ENCODE peak calls at places on chromosomes 16 and 17, in four cellular contexts. C is retina; Q is IMR-90; A is activated naive CD4-positive, alpha-beta T cell. E is an unnamed sample.

GRCh38 chr17:73156166-73156840 is 8.5 kb upstream of the SSTR2 start:
- DNase-seq in C (peak), Q (peak), A (no peak), E (peak)

GRCh38 chr17:43517615-43518386 is 28.3 kb downstream of the ETV4 start:
- DNase-seq in A (no peak), C (no peak), Q (peak), E (no peak)

GRCh38 chr16:70706948-70707465 is 21.2 kb upstream of the MTSS2 start:
- DNase-seq in A (no peak), Q (peak), C (peak), E (peak)

GRCh38 chr17:76132574-76133338 is 8.3 kb downstream of the FOXJ1 start:
- DNase-seq in Q (no peak), A (no peak), C (no peak), E (no peak)

GRCh38 chr16:79431923-79432322 is 168.6 kb downstream of the MAF start:
- DNase-seq in C (no peak), A (no peak), Q (no peak), E (no peak)

GRCh38 chr17:77607606-77608005 is 350.9 kb upstream of the TNRC6C start:
- DNase-seq in A (no peak), Q (no peak), C (no peak), E (no peak)

GRCh38 chr17:17315142-17315821 is 12.1 kb downstream of the NT5M start:
- DNase-seq in C (no peak), Q (no peak), A (no peak), E (no peak)

GRCh38 chr17:2634361-2634960 is 41.0 kb downstream of the PAFAH1B1 start:
- DNase-seq in A (no peak), Q (peak), C (no peak), E (no peak)

GRCh38 chr16:24939738-24940137 is 75.4 kb downstream of the ARHGAP17 start:
- DNase-seq in A (no peak), C (no peak), Q (peak), E (no peak)

GRCh38 chr16:30478766-30479478 is 6.4 kb downstream of the ITGAL start:
- DNase-seq in Q (no peak), C (no peak), A (no peak), E (no peak)

GRCh38 chr17:55124730-55125129 is 140.0 kb upstream of the HLF start:
- DNase-seq in Q (no peak), C (no peak), A (no peak), E (no peak)

GRCh38 chr17:15257316-15257925 is 7.7 kb downstream of the PMP22 start:
- DNase-seq in Q (peak), C (peak), A (no peak), E (peak)

GRCh38 chr17:60231234-60231633 is 81.5 kb downstream of the CA4 start:
- DNase-seq in A (no peak), C (peak), Q (peak), E (no peak)

GRCh38 chr17:7562208-7562605 is 488 bp downstream of the SENP3 start:
- DNase-seq in Q (no peak), A (no peak), C (no peak), E (no peak)

GRCh38 chr16:85137323-85138072 is 25.2 kb upstream of the CIBAR2 start:
- DNase-seq in A (no peak), Q (peak), C (peak), E (peak)

GRCh38 chr17:67245694-67246397 is 850 bp upstream of the HELZ start:
- DNase-seq in Q (no peak), A (no peak), C (peak), E (no peak)

GRCh38 chr17:36939059-36939943 is 2.0 kb downstream of the LHX1 start:
- DNase-seq in Q (no peak), A (no peak), C (peak), E (no peak)